ENCODE peak calls at places on chromosomes 13 and 19, in eight cellular contexts. H, X, U, R, M, G, O and I are unnamed samples.

GRCh38 chr19:39070888-39071287 is 13.3 kb upstream of the ACP7 start:
- DNase-seq in R (peak), U (no peak), G (no peak), M (no peak), O (no peak), X (no peak), H (no peak), I (no peak)

GRCh38 chr19:45154064-45154827 is 6.5 kb downstream of the NKPD1 start:
- DNase-seq in O (peak), X (no peak), M (no peak), U (no peak), G (no peak), R (peak), H (peak), I (no peak)

GRCh38 chr13:104750377-104750776 is 1684.2 kb upstream of the SLC10A2 start:
- DNase-seq in M (no peak), U (no peak), R (peak), X (no peak), H (peak), O (no peak), G (no peak), I (no peak)

GRCh38 chr19:29629836-29630534 is 23.9 kb downstream of the POP4 start:
- DNase-seq in O (no peak), G (no peak), U (no peak), H (no peak), R (no peak), M (no peak), X (no peak), I (no peak)

GRCh38 chr19:35098413-35099049 is 17.1 kb upstream of the FXYD3 start:
- DNase-seq in H (peak), O (no peak), G (no peak), X (no peak), U (no peak), R (no peak), M (no peak), I (no peak)

GRCh38 chr19:10718205-10719196 is 622 bp downstream of the DNM2 start:
- DNase-seq in X (peak), U (peak), R (no peak), O (peak), M (peak), G (no peak), H (peak), I (peak)

GRCh38 chr19:32594021-32594420 is 13.0 kb downstream of the PDCD5 start:
- DNase-seq in U (no peak), O (no peak), M (no peak), R (no peak), H (no peak), G (no peak), X (no peak), I (no peak)

GRCh38 chr13:71759506-71760225 is 107.3 kb downstream of the DACH1 start:
- DNase-seq in X (no peak), M (no peak), R (no peak), O (no peak), U (no peak), G (no peak), H (no peak), I (no peak)

GRCh38 chr13:88281846-88282245 is 610.7 kb downstream of the SLITRK5 start:
- DNase-seq in X (no peak), U (no peak), R (no peak), M (no peak), G (no peak), O (no peak), H (no peak), I (no peak)

GRCh38 chr19:22595422-22595821 is 38.7 kb upstream of the ZNF492 start:
- DNase-seq in H (no peak), O (no peak), U (no peak), R (no peak), G (no peak), M (no peak), X (no peak), I (no peak)

GRCh38 chr13:31891472-31891871 is 140.1 kb upstream of the FRY start:
- DNase-seq in G (no peak), U (no peak), H (peak), O (no peak), R (no peak), X (no peak), M (no peak), I (no peak)

GRCh38 chr13:25860265-25860664 is 191.6 kb downstream of the SHISA2 start:
- DNase-seq in U (no peak), M (no peak), X (no peak), R (no peak), O (no peak), G (no peak), H (peak), I (no peak)

GRCh38 chr19:10553943-10554381 is 10.3 kb downstream of the ATG4D start:
- DNase-seq in M (peak), H (peak), O (peak), G (no peak), X (no peak), R (no peak), U (no peak), I (peak)

GRCh38 chr13:59659981-59660380 is 503.7 kb downstream of the DIAPH3 start:
- DNase-seq in R (no peak), H (no peak), G (no peak), U (no peak), O (no peak), M (no peak), X (no peak), I (no peak)

GRCh38 chr13:110312669-110313031 is 5.6 kb downstream of the COL4A2 start:
- DNase-seq in O (no peak), X (no peak), U (no peak), G (no peak), M (no peak), H (peak), R (peak), I (no peak)

GRCh38 chr13:90287521-90287920 is 1060.0 kb upstream of the MIR17HG start:
- DNase-seq in X (no peak), M (no peak), U (no peak), H (no peak), O (no peak), R (no peak), G (no peak), I (no peak)

GRCh38 chr19:40741527-40742390 is 8.5 kb downstream of the ACTMAP start:
- DNase-seq in H (peak), U (no peak), G (no peak), X (no peak), R (no peak), O (no peak), M (no peak), I (no peak)

GRCh38 chr13:51946163-51946669 is 65.0 kb downstream of the ATP7B start:
- DNase-seq in O (no peak), M (no peak), X (no peak), G (no peak), U (no peak), R (no peak), H (no peak), I (no peak)

GRCh38 chr13:47114030-47114429 is 217.2 kb upstream of the HTR2A start:
- DNase-seq in U (no peak), R (peak), M (no peak), H (peak), O (no peak), X (no peak), G (no peak), I (no peak)

GRCh38 chr13:96229356-96229755 is 139.4 kb downstream of the HS6ST3 start:
- DNase-seq in X (no peak), U (peak), M (no peak), O (no peak), H (peak), R (peak), G (no peak), I (no peak)

GRCh38 chr19:32691952-32692726 is 518 bp downstream of the NUDT19 start:
- DNase-seq in X (peak), H (peak), R (peak), G (peak), U (peak), M (no peak), O (peak), I (peak)

GRCh38 chr19:39112338-39112890 is 13.2 kb upstream of the PAK4 start:
- DNase-seq in H (peak), X (no peak), G (no peak), M (no peak), O (no peak), U (no peak), R (no peak), I (no peak)

GRCh38 chr19:30873691-30874090 is 475.5 kb downstream of the TSHZ3 start:
- DNase-seq in O (no peak), M (no peak), R (no peak), U (no peak), X (no peak), G (no peak), H (no peak), I (no peak)

GRCh38 chr13:112102243-112102642 is 35.3 kb downstream of the SOX1 start:
- DNase-seq in M (no peak), O (no peak), U (no peak), X (no peak), R (no peak), G (no peak), H (no peak), I (no peak)

DNA sequence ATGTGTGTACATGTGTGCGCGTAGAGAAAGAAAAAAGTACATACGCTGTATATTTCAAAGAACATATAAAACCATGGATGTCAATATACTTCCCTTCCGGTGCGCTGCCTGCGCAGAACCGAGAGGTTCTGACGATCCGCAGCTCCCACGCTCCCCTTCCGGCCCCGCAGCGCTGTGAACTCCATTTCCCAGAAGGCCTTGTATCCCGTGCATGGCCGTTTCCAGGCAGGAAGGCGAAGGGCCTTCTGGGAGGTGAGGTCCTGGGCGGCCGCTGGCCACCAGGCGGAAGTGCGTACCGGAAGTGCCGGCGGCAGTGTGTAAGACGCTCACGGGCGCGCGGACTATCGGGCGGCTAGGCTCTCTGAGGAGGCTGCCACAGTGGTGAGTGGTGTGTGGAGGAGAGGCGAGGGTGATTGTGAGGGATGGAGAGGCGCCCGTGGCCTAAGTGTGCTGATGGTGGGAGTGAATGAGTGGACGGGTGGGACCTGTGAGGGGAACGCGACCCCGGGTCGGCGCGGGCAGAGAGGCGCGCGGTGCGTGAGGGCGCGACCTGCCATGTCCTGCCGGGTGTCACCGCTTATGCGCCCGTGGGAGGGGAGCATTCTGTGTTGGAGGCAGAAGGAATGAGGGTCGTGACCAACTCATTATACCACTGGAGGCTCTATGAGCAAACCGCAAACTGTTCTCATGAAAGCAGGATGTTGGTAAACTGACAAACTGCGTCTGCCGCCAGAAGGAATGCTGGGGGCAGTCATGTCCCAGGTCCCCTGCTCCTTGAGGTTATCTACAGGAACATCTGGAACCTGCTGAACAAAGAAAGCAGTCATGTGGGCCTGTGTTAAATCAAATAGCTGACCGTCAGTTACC is at the start of gene ERVK3-1:
- DNase-seq in X (peak), O (peak), M (peak), R (peak), H (peak), G (peak), U (peak), I (peak)
- TF ChIP-seq CTCF in X (peak), O (no peak), M (no peak), R (no peak), H (peak), G (no peak), U (no peak), I (no peak)

GRCh38 chr13:80251403-80251802 is 89.5 kb downstream of the SPRY2 start:
- DNase-seq in G (peak), X (no peak), U (no peak), H (peak), O (no peak), M (no peak), R (peak), I (no peak)
- TF ChIP-seq CTCF in G (no peak), X (no peak), U (no peak), H (no peak), O (no peak), M (no peak), R (no peak), I (no peak)

GRCh38 chr19:535017-535835 is 3.7 kb downstream of the CDC34 start:
- DNase-seq in X (no peak), R (no peak), G (no peak), M (no peak), O (no peak), U (no peak), H (no peak), I (no peak)
- TF ChIP-seq CTCF in X (no peak), R (peak), G (no peak), M (no peak), O (no peak), U (no peak), H (no peak), I (no peak)

GRCh38 chr13:33441015-33441414 is 155.5 kb upstream of the STARD13 start:
- DNase-seq in H (peak), G (no peak), M (no peak), U (peak), O (no peak), R (no peak), X (no peak), I (no peak)
- TF ChIP-seq CTCF in H (peak), G (no peak), M (no peak), U (peak), O (no peak), R (peak), X (no peak), I (no peak)

DNA sequence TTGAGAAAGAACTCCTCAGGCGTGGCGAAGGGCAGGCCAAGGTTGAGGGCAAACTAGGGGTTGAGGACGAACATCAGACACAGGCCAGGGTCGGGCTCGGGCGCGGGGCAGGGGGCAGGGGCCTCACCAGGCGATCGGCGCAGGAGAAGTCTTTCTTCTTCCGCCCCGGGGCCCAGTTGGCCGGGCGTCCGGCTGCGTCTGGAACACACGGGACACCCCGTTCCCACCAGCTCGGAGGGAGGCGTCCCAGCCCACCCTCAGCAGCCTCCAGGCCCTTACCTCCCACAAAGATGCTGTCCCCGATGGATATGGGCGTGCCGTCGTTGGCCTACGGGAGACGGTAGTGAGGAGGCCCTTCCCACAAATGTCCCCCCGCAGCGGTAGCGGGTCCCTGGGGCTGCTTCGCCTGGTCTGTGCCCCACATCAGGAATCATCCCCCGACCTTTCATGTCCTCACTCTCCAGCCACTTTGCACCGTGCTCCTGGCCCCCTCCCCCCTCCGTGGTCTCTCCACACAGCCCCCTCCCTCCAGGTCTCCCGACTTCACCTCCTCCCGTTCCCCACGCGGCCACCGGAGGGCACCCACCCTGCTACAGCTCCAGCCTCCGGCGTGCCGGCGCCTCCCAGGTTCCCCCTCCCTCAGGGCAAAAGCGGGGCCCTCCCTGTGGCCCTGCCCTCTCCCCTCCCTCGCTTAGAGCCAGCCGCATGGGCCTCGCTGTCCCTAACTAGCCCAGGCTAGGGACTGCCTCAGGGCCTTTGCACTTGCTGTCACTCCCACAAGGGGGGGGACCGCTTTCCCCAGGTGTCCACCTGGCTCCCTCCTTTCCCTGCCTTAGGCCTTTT is 4.7 kb downstream of the PNKP start:
- DNase-seq in M (no peak), U (peak), O (no peak), G (no peak), H (no peak), X (no peak), R (no peak), I (no peak)
- TF ChIP-seq CTCF in M (no peak), U (peak), O (no peak), G (no peak), H (peak), X (no peak), R (peak), I (peak)